ENCODE peak calls at places on chromosomes 7 and 10, in four cellular contexts. Z, T, G and E are unnamed samples.

GRCh38 chr7:70289067-70289466 is 690.8 kb downstream of the AUTS2 start:
- DNase-seq in Z (peak), T (no peak), G (peak), E (no peak)

GRCh38 chr7:32212321-32212720 is 142.1 kb upstream of the PDE1C start:
- DNase-seq in Z (no peak), T (no peak), G (no peak), E (no peak)

GRCh38 chr7:35026154-35026553 is 11.1 kb downstream of the DPY19L1 start:
- DNase-seq in Z (no peak), T (no peak), G (no peak), E (peak)

GRCh38 chr7:70776627-70777101 is 355.3 kb upstream of the GALNT17 start:
- DNase-seq in Z (peak), T (peak), G (no peak), E (no peak)

GRCh38 chr10:80986596-80986995 is 448.9 kb downstream of the SH2D4B start:
- DNase-seq in Z (no peak), T (no peak), G (no peak), E (no peak)

GRCh38 chr7:94410471-94411466 is 16.1 kb downstream of the COL1A2 start:
- DNase-seq in Z (no peak), T (no peak), G (no peak), E (peak)

GRCh38 chr10:92832998-92833642 is 15.2 kb upstream of the EXOC6 start:
- DNase-seq in Z (no peak), T (no peak), G (no peak), E (no peak)

GRCh38 chr7:135201350-135201749 is 10.0 kb downstream of the WDR91 start:
- DNase-seq in Z (no peak), T (no peak), G (no peak), E (no peak)

GRCh38 chr7:100852048-100852872 is at the start of gene SLC12A9:
- DNase-seq in Z (peak), T (peak), G (peak), E (peak)

GRCh38 chr10:63766766-63767505 is 245.7 kb downstream of the REEP3 start:
- DNase-seq in Z (peak), T (no peak), G (peak), E (peak)

GRCh38 chr7:105391429-105391828 is 2.7 kb upstream of the SRPK2 start:
- DNase-seq in Z (no peak), T (no peak), G (no peak), E (no peak)

GRCh38 chr7:39709768-39710291 is 86.5 kb downstream of the RALA start:
- DNase-seq in Z (peak), T (peak), G (peak), E (peak)

GRCh38 chr10:133090101-133090500 is 2.4 kb downstream of the ADGRA1 start:
- DNase-seq in Z (no peak), T (no peak), G (no peak), E (no peak)

GRCh38 chr7:146503844-146504243 is 387.2 kb downstream of the CNTNAP2 start:
- DNase-seq in Z (no peak), T (no peak), G (no peak), E (no peak)

GRCh38 chr7:353746-354325 is 63.9 kb downstream of the FOXL3 start:
- DNase-seq in Z (peak), T (no peak), G (no peak), E (no peak)

GRCh38 chr10:132192991-132193670 is 6.4 kb downstream of the DPYSL4 start:
- DNase-seq in Z (no peak), T (no peak), G (no peak), E (no peak)

GRCh38 chr10:35063837-35064454 is 26.2 kb downstream of the CUL2 start:
- DNase-seq in Z (no peak), T (no peak), G (no peak), E (no peak)

GRCh38 chr10:77566228-77566627 is 71.4 kb downstream of the KCNMA1 start:
- DNase-seq in Z (no peak), T (no peak), G (no peak), E (no peak)

GRCh38 chr10:86535057-86535882 is 13.7 kb upstream of the WAPL start:
- DNase-seq in Z (no peak), T (no peak), G (peak), E (peak)

GRCh38 chr7:32059289-32060045 is 10.7 kb downstream of the PDE1C start:
- DNase-seq in Z (peak), T (peak), G (peak), E (no peak)